ENCODE peak calls at places on chromosomes 5 and 9, in four cellular contexts. O, W, E and C are unnamed samples.

GRCh38 chr5:79974896-79975295 is 16.2 kb downstream of the MTX3 start:
- DNase-seq in O (peak), W (peak), E (no peak), C (no peak)

GRCh38 chr5:56676091-56676768 is 139.1 kb upstream of the MAP3K1 start:
- DNase-seq in O (no peak), W (peak), E (no peak), C (no peak)

GRCh38 chr9:121954477-121955175 is 138.5 kb downstream of the TTLL11 start:
- DNase-seq in O (no peak), W (no peak), E (no peak), C (no peak)

GRCh38 chr9:22119537-22120167 is 110.5 kb upstream of the CDKN2B start:
- DNase-seq in O (peak), W (peak), E (no peak), C (no peak)

GRCh38 chr5:142667808-142668207 is 18.1 kb downstream of the FGF1 start:
- DNase-seq in O (no peak), W (no peak), E (no peak), C (no peak)

GRCh38 chr5:143233020-143233419 is 170.5 kb downstream of the NR3C1 start:
- DNase-seq in O (no peak), W (peak), E (no peak), C (no peak)

GRCh38 chr5:14414615-14415515 is 166.7 kb upstream of the OTULINL start:
- DNase-seq in O (no peak), W (no peak), E (no peak), C (no peak)

GRCh38 chr5:96924016-96924443 is 11.8 kb upstream of the LNPEP start:
- DNase-seq in O (no peak), W (no peak), E (peak), C (no peak)

GRCh38 chr5:93890657-93891056 is 149.3 kb upstream of the POU5F2 start:
- DNase-seq in O (no peak), W (no peak), E (no peak), C (no peak)